ENCODE peak calls at places on chromosomes 4 and X, in four cellular contexts. G, W, V and Z are unnamed samples.

GRCh38 chr4:98377626-98378025 is 116.4 kb downstream of the RAP1GDS1 start:
- DNase-seq in W (no peak), V (no peak), G (no peak), Z (no peak)

GRCh38 chrX:39261446-39262147 is 460.3 kb downstream of the MID1IP1 start:
- DNase-seq in V (no peak), W (no peak), G (peak; percentile 67), Z (no peak)

GRCh38 chrX:9279271-9279596 is 185.6 kb upstream of the TBL1X start:
- DNase-seq in V (no peak), W (no peak), G (no peak), Z (no peak)

GRCh38 chr4:15690020-15690809 is 8.6 kb downstream of the FAM200B start:
- DNase-seq in V (no peak), W (no peak), G (peak; percentile 90), Z (no peak)

GRCh38 chrX:16160729-16161128 is 6.6 kb upstream of the MAGEB17 start:
- DNase-seq in G (peak; percentile 76), W (no peak), V (no peak), Z (no peak)

GRCh38 chr4:156374069-156374468 is 420.4 kb upstream of the CTSO start:
- DNase-seq in V (no peak), G (no peak), W (no peak), Z (no peak)

GRCh38 chr4:78659264-78659663 is 107.7 kb downstream of the ANXA3 start:
- DNase-seq in W (no peak), G (no peak), V (no peak), Z (no peak)

GRCh38 chrX:87924619-87925018 is 407.0 kb downstream of the KLHL4 start:
- DNase-seq in W (no peak), G (no peak), V (no peak), Z (no peak)

GRCh38 chr4:15938182-15938581 is 358 bp downstream of the FGFBP1 start:
- DNase-seq in V (no peak), G (peak; percentile 93), W (no peak), Z (no peak)

GRCh38 chr4:103136671-103137445 is 37.2 kb upstream of the BDH2 start:
- DNase-seq in G (no peak), V (no peak), W (no peak), Z (no peak)

GRCh38 chrX:47936224-47936939 is 67.4 kb downstream of the ZNF182 start:
- DNase-seq in W (no peak), G (no peak), V (no peak), Z (no peak)

GRCh38 chr4:56060021-56060420 is 111.3 kb downstream of the CEP135 start:
- DNase-seq in G (no peak), W (no peak), V (no peak), Z (no peak)

GRCh38 chrX:45602151-45602550 is 401.5 kb upstream of the DIPK2B start:
- DNase-seq in W (no peak), G (no peak), V (no peak), Z (no peak)

GRCh38 chr4:144347116-144347515 is 206.6 kb upstream of the GYPA start:
- DNase-seq in W (no peak), G (no peak), V (no peak), Z (no peak)